ENCODE peak calls at places on chromosomes 13 and 19, in four cellular contexts. M is A549, S is SK-N-SH, O is GM12878. I is an unnamed sample.

GRCh38 chr13:58933475-58933874 is 1230.3 kb downstream of the DIAPH3 start:
- DNase-seq in M (no peak), O (no peak), S (no peak), I (no peak)

GRCh38 chr13:53520132-53520531 is 491.5 kb downstream of the OLFM4 start:
- DNase-seq in M (no peak), S (no peak), O (no peak), I (no peak)

GRCh38 chr13:41568990-41569387 is 111.6 kb downstream of the RGCC start:
- DNase-seq in S (no peak), O (no peak), M (no peak), I (no peak)

GRCh38 chr19:6610934-6611370 is 20.0 kb upstream of the CD70 start:
- DNase-seq in S (no peak), O (no peak), M (no peak), I (no peak)

GRCh38 chr19:16888629-16889371 is at the start of gene F2RL3:
- DNase-seq in O (no peak), S (peak; percentile 71), M (no peak), I (no peak)

GRCh38 chr13:50209646-50210045 is 194.4 kb downstream of the KCNRG start:
- DNase-seq in M (no peak), S (no peak), O (no peak), I (no peak)

GRCh38 chr19:27796073-27796472 is 1416.9 kb downstream of the UQCRFS1 start:
- DNase-seq in O (no peak), S (no peak), M (no peak), I (no peak)

GRCh38 chr13:50026788-50027473 is 11.7 kb downstream of the KCNRG start:
- DNase-seq in M (no peak), S (no peak), O (peak; percentile 80), I (no peak)

GRCh38 chr19:17718988-17719711 is at the start of gene MAP1S:
- DNase-seq in S (peak; percentile 98), M (peak; percentile 54), O (no peak), I (peak; percentile 45)

GRCh38 chr19:55640577-55641375 is at the start of gene ZNF580:
- DNase-seq in S (peak; percentile 90), O (no peak), M (peak; percentile 88), I (peak; percentile 40)

GRCh38 chr19:55688422-55689218 is 13.6 kb downstream of the EPN1 start:
- DNase-seq in S (no peak), O (no peak), M (no peak), I (no peak)

GRCh38 chr13:87810391-87810801 is 139.2 kb downstream of the SLITRK5 start:
- DNase-seq in M (peak; percentile 24), O (no peak), S (no peak), I (peak; percentile 18)

GRCh38 chr13:110361365-110361911 is 54.4 kb downstream of the COL4A2 start:
- DNase-seq in S (no peak), O (no peak), M (no peak), I (no peak)

GRCh38 chr13:111956261-111957151 is 110.4 kb upstream of the SOX1 start:
- DNase-seq in M (no peak), S (no peak), O (no peak), I (no peak)

GRCh38 chr19:294819-295686 is 3.9 kb upstream of the PLPP2 start:
- DNase-seq in O (no peak), S (peak; percentile 65), M (peak; percentile 50), I (no peak)

GRCh38 chr19:3176715-3177501 is 1.7 kb upstream of the S1PR4 start:
- DNase-seq in S (no peak), M (peak; percentile 80), O (no peak), I (no peak)

GRCh38 chr19:2166741-2167738 is 3.3 kb downstream of the DOT1L start:
- DNase-seq in M (no peak), S (peak; percentile 89), O (no peak), I (peak; percentile 79)

GRCh38 chr13:49669735-49670309 is 21.5 kb downstream of the EBPL start:
- DNase-seq in O (no peak), M (peak; percentile 28), S (peak; percentile 84), I (peak; percentile 60)

GRCh38 chr19:45767881-45768643 is 990 bp downstream of the SIX5 start:
- DNase-seq in O (no peak), S (peak; percentile 67), M (peak; percentile 54), I (peak; percentile 41)

GRCh38 chr19:34357431-34357830 is 7.6 kb upstream of the GPI start:
- DNase-seq in S (no peak), M (no peak), O (no peak), I (no peak)

GRCh38 chr19:4861147-4861546 is 6.3 kb downstream of the PLIN3 start:
- DNase-seq in S (no peak), M (no peak), O (no peak), I (no peak)

GRCh38 chr19:1745589-1746031 is 7.7 kb upstream of the ONECUT3 start:
- DNase-seq in O (no peak), M (no peak), S (no peak), I (no peak)

GRCh38 chr19:49168421-49168820 is 10.8 kb downstream of the TRPM4 start:
- DNase-seq in M (no peak), S (no peak), O (no peak), I (no peak)

GRCh38 chr13:80242728-80243427 is 98.0 kb downstream of the SPRY2 start:
- DNase-seq in O (no peak), M (no peak), S (no peak), I (no peak)

GRCh38 chr19:27734496-27735220 is 1478.3 kb downstream of the UQCRFS1 start:
- DNase-seq in M (no peak), S (no peak), O (no peak), I (no peak)

GRCh38 chr19:52464798-52465470 is 11.6 kb downstream of the ZNF578 start:
- DNase-seq in S (no peak), O (no peak), M (peak; percentile 8), I (peak; percentile 24)

GRCh38 chr13:112569771-112570288 is 18.1 kb downstream of the TUBGCP3 start:
- DNase-seq in M (no peak), O (no peak), S (no peak), I (no peak)

GRCh38 chr19:13102666-13103584 is at the start of gene LYL1:
- DNase-seq in M (no peak), S (peak; percentile 97), O (no peak), I (peak; percentile 45)

GRCh38 chr19:1254081-1254527 is 5.7 kb downstream of the MIDN start:
- DNase-seq in M (no peak), O (no peak), S (no peak), I (no peak)

GRCh38 chr13:33543631-33544030 is 258.1 kb upstream of the STARD13 start:
- DNase-seq in O (no peak), S (no peak), M (no peak), I (no peak)

GRCh38 chr19:927044-927706 is 1.3 kb downstream of the ARID3A start:
- DNase-seq in O (no peak), M (no peak), S (peak; percentile 78), I (peak; percentile 85)

GRCh38 chr13:28002886-28003698 is 14.6 kb upstream of the URAD start:
- DNase-seq in S (no peak), M (no peak), O (no peak), I (no peak)
- TF ChIP-seq PBX3 in S (no peak), M (no peak), O (no peak), I (no peak)

GRCh38 chr19:46890423-46891170 is 29.8 kb downstream of the ARHGAP35 start:
- DNase-seq in M (peak; percentile 64), O (no peak), S (no peak), I (peak; percentile 99)
- H3K27ac ChIP-seq in M (peak overlapping the region; percentile 69), O (no peak overlapping the region), S (no peak overlapping the region), I (peak overlapping the region; percentile 85)

DNA sequence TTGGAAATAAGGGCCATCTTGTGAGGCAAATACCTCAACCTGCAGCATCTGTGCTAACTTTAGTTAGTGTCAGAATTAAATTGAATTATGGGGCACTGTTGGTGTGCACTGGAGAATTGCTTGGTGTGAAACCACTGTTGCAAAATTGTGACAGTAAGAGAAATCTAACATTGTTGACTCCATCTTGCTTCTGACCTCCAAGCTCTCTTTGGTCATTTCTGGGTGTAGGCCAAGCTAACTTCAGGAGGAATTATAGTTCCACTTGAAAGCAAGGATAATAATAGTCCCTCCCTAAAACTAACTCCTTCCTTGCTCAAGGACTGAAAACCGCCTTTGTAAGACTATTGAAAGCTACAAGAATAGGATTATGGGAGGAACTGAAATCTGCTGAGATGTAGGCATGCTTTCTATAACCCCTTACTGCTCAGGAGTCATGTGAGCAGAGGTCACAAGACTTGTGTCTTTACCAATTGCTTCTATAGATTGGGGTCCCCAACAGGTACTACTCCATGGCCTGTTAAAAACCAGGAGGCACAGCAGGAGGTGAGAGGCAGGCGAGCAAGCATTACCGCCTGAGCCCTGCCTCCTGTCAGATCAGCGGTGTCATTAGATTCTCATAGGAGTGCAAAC is 24.9 kb upstream of the GAS6 start:
- DNase-seq in O (no peak), M (no peak), S (no peak), I (no peak)
- TF ChIP-seq PBX3 in O (no peak), M (no peak), S (no peak), I (no peak)

DNA sequence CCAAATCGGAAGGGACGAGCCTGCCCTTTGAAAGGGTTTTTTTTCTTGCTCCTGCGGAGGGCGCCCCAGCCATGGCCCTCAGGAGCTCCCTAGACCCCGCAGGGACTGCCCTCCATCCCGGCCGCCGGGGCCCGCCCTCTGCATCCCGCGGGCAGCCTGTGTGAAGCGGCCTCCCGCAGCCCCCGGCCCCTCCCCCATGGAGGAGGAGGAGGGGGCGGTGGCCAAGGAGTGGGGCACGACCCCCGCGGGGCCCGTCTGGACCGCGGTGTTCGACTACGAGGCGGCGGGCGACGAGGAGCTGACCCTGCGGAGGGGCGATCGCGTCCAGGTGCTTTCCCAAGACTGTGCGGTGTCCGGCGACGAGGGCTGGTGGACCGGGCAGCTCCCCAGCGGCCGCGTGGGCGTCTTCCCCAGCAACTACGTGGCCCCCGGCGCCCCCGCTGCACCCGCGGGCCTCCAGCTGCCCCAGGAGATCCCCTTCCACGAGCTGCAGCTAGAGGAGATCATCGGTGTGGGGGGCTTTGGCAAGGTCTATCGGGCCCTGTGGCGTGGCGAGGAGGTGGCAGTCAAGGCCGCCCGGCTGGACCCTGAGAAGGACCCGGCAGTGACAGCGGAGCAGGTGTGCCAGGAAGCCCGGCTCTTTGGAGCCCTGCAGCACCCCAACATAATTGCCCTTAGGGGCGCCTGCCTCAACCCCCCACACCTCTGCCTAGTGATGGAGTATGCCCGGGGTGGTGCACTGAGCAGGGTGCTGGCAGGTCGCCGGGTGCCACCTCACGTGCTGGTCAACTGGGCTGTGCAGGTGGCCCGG is 815 bp downstream of the MAP3K10 start:
- DNase-seq in M (peak; percentile 70), S (peak; percentile 88), O (no peak), I (no peak)
- H3K27ac ChIP-seq in M (peak overlapping the region; percentile 88), S (no peak overlapping the region), O (peak overlapping the region; percentile 24), I (no peak overlapping the region)

GRCh38 chr19:41774515-41774980 is 19.2 kb downstream of the CEACAM6 start:
- DNase-seq in M (peak; percentile 57), O (no peak), S (no peak), I (no peak)
- TF ChIP-seq PBX3 in M (no peak), O (no peak), S (no peak), I (no peak)